ENCODE peak calls at places on chromosomes 12 and 14, in six cellular contexts. R is trophoblast cell, K is H1, B is IMR-90, C is neuronal stem cell, I is mesendoderm. A is an unnamed sample.

GRCh38 chr14:94005324-94005723 is 8.2 kb downstream of the CCDC197 start:
- DNase-seq in I (peak; percentile 31), B (no peak), R (peak; percentile 13), K (no peak), C (no peak), A (no peak)

GRCh38 chr14:31449971-31450610 is 7.2 kb downstream of the DTD2 start:
- DNase-seq in R (peak; percentile 78), B (peak; percentile 41), C (no peak), K (no peak), I (peak; percentile 27), A (peak; percentile 48)

GRCh38 chr12:116317986-116318737 is 40.7 kb upstream of the MED13L start:
- DNase-seq in C (no peak), B (no peak), I (no peak), R (peak; percentile 96), K (no peak), A (no peak)

GRCh38 chr12:194276-194675 is 19.7 kb downstream of the SLC6A12 start:
- DNase-seq in I (no peak), C (no peak), R (no peak), K (no peak), B (no peak), A (no peak)

GRCh38 chr12:128387811-128388422 is 120.9 kb downstream of the TMEM132C start:
- DNase-seq in I (peak; percentile 65), R (peak; percentile 5), B (no peak), C (peak; percentile 59), K (peak; percentile 60), A (no peak)

GRCh38 chr12:51915003-51915625 is 7.8 kb downstream of the ACVRL1 start:
- DNase-seq in I (no peak), K (no peak), C (no peak), R (no peak), B (no peak), A (no peak)

GRCh38 chr14:42141328-42141727 is 534.7 kb downstream of the LRFN5 start:
- DNase-seq in B (no peak), I (no peak), K (no peak), C (no peak), R (no peak), A (no peak)

GRCh38 chr12:6827437-6827894 is 741 bp upstream of the P3H3 start:
- DNase-seq in K (no peak), B (peak; percentile 79), C (peak; percentile 83), R (peak; percentile 33), I (peak; percentile 92), A (peak; percentile 91)

GRCh38 chr14:26255213-26255612 is 342.6 kb downstream of the NOVA1 start:
- DNase-seq in B (peak; percentile 31), R (no peak), C (no peak), I (peak; percentile 66), K (no peak), A (peak; percentile 39)

GRCh38 chr12:89211456-89211855 is 140.8 kb downstream of the DUSP6 start:
- DNase-seq in B (peak; percentile 41), C (no peak), R (no peak), K (no peak), I (no peak), A (no peak)

GRCh38 chr12:59173696-59174095 is 253.4 kb upstream of the LRIG3 start:
- DNase-seq in K (no peak), C (no peak), I (peak; percentile 23), B (peak; percentile 8), R (no peak), A (no peak)

GRCh38 chr12:3962661-3963483 is 89.7 kb upstream of the PARP11 start:
- DNase-seq in B (no peak), K (no peak), I (peak; percentile 68), R (peak; percentile 47), C (no peak), A (no peak)

GRCh38 chr12:21697829-21698630 is 40.4 kb upstream of the LDHB start:
- DNase-seq in C (peak; percentile 31), I (peak; percentile 22), B (peak; percentile 48), K (no peak), R (peak; percentile 61), A (peak; percentile 43)

GRCh38 chr12:130127527-130127908 is 34.7 kb upstream of the FZD10 start:
- DNase-seq in B (no peak), C (no peak), R (no peak), I (peak; percentile 42), K (no peak), A (no peak)

GRCh38 chr14:82528011-82528410 is 994.4 kb upstream of the SEL1L start:
- DNase-seq in C (no peak), K (no peak), I (no peak), R (no peak), B (no peak), A (no peak)

GRCh38 chr12:120710805-120711296 is 593 bp downstream of the UNC119B start:
- DNase-seq in K (no peak), B (no peak), I (peak; percentile 54), C (no peak), R (peak; percentile 52), A (peak; percentile 18)

GRCh38 chr12:31315089-31315725 is 10.7 kb downstream of the SINHCAF start:
- DNase-seq in K (no peak), R (peak; percentile 79), B (no peak), C (no peak), I (no peak), A (peak; percentile 15)

GRCh38 chr14:61213116-61213720 is 67.9 kb downstream of the TMEM30B start:
- DNase-seq in R (peak; percentile 10), I (peak; percentile 23), C (no peak), B (peak; percentile 49), K (no peak), A (no peak)

GRCh38 chr12:69007166-69007857 is 74.3 kb upstream of the CPM start:
- DNase-seq in I (no peak), C (peak; percentile 27), R (peak; percentile 86), K (peak; percentile 49), B (peak; percentile 97), A (peak; percentile 89)

GRCh38 chr14:85534914-85535313 is 5.0 kb downstream of the FLRT2 start:
- DNase-seq in K (no peak), R (no peak), I (no peak), C (peak; percentile 17), B (no peak), A (peak; percentile 28)

GRCh38 chr12:91630118-91630517 is 447.5 kb upstream of the DCN start:
- DNase-seq in K (no peak), I (no peak), B (no peak), C (no peak), R (no peak), A (no peak)

GRCh38 chr14:77035267-77035666 is 6.8 kb upstream of the IRF2BPL start:
- DNase-seq in I (no peak), R (no peak), B (no peak), K (no peak), C (no peak), A (no peak)

GRCh38 chr12:42422785-42423184 is 96.8 kb downstream of the PPHLN1 start:
- DNase-seq in K (no peak), C (no peak), R (no peak), B (no peak), I (no peak), A (no peak)

GRCh38 chr12:102992297-102992696 is 34.8 kb downstream of the ASCL1 start:
- DNase-seq in C (no peak), R (no peak), B (no peak), I (no peak), K (no peak), A (no peak)

DNA sequence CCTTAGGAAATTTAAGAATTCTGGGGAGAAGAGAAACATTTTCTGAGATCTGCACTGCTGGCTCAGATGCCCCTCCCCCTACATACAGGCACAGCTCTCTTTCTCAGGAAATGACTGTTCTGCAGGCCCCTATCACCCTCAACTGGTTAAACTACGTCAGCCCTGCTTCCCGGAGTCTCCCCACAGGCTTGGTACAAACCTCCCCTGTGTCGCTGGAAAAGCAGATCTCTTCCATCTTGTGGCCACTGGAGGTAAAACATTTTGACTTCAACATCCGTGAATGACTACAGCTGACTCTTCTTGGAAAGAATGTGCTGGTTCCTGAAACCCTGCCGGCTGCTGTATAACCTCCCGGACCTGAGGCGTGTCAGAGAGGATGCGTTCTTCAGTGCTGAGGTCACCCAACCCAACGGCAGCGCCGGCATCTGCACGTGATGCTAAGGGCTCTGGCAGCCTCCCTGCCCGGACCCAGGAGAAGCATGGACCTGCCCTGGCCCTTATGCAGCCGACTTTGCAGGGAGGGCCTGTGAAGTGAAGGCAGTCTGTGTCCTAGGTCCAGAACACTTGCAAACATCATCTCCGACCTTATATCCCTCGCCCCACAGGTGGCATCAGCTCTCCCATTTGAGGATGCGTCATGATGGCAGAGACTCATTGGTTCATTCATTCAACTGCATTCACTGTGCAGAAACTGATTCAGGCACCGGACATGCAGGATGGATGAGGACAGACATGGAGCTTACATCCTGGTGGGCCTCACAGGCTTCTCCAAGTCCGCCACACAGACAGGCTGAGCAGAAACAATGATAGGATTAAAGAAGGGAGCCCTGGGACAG is 129.2 kb downstream of the GCH1 start:
- DNase-seq in I (peak; percentile 100), K (peak; percentile 83), B (peak; percentile 100), C (peak; percentile 71), R (peak; percentile 100), A (peak; percentile 100)
- H3K18ac ChIP-seq in I (no peak overlapping the region), K (no peak overlapping the region), B (peak overlapping the region; percentile 62), C (peak overlapping the region; percentile 34), R (no peak overlapping the region), A (peak overlapping the region; percentile 81)

GRCh38 chr12:110074089-110074488 is 25.8 kb upstream of the C12orf76 start:
- DNase-seq in K (no peak), R (no peak), I (no peak), C (no peak), B (no peak), A (no peak)
- H3K27ac ChIP-seq in K (no peak overlapping the region), R (no peak overlapping the region), I (no peak overlapping the region), C (no peak overlapping the region), B (no peak overlapping the region), A (no peak overlapping the region)

DNA sequence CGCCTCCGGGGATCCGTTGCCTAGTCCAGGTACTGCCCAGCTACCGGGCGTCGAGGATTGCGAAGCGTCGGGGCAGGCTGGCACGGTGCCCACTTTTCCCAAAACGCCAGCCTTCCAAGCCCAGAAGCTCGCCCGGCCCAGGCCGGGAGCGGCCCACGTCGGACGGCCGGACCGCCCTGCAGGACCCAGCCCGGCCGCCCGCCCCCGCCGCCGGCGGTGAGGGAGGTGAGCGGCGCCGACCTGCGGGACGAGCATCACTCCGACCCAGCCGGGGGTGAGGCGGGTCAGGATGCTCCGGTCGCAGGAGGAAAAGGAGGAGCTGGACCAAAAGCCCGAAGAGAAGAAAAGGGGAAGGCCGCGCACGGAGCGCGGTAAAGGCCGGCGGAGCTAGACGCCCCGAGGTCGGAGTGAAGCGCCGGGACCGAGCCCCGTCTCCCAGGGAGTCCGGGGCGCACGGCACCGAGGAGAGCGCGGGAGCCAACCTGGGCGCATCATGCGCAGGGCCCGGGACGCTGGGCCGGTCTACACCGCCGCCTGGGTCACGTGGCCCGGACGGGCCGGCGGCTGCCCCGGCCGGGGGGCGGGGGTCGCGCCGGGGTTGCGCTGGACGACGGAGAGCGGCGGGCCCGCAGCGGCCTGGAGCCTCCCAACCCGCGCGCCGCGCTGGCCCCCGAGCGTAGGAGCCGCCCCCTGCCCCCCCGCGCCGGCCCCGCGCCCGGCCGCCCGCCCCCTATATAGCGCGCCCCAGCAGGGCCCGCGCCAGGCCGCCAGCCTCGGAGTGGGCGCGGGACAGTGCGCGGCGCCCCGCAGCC is at the start of gene AQP5:
- DNase-seq in C (no peak), I (no peak), B (no peak), K (no peak), R (peak; percentile 7), A (no peak)
- H3K4me3 ChIP-seq in C (no peak within 1 kb of the TSS), I (no peak within 1 kb of the TSS), B (no peak within 1 kb of the TSS), K (peak within 1 kb of the TSS; percentile 27), R (peak within 1 kb of the TSS; percentile 35), A (peak within 1 kb of the TSS; percentile 15)

DNA sequence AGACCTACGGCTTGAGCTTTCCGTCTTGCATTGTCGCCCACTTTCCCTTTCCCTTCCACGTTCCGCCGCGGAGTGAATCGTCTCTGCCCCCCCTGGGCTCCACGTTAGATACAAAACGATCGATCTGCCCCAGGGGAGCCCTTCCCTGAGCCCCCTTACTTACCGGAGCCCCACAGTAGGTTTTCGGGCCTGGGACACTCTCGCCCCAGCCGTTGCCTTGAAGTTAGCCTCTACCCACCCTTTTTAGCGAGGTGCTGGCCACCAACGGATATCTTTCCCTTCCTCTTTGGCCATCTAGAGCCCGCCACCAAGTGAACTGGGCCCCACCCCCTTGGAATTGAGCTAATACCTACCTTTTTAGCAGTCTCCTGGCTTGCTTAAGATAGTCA is 583 bp downstream of the RBM25 start:
- DNase-seq in R (peak; percentile 60), C (no peak), B (peak; percentile 14), K (no peak), I (peak; percentile 68), A (peak; percentile 60)
- H3K18ac ChIP-seq in R (peak overlapping the region; percentile 94), C (peak overlapping the region; percentile 96), B (peak overlapping the region; percentile 8), K (peak overlapping the region; percentile 95), I (peak overlapping the region; percentile 42), A (peak overlapping the region; percentile 79)